ENCODE peak calls at places on chromosome 1, in nine cellular contexts. P, G, O, W, K, X, U, J and F are unnamed samples.
A peak's percentile ranks its signal among the peaks of the same experiment; 100 is the strongest.

GRCh38 chr1:78142731-78143130 is 97.0 kb downstream of the GIPC2 start:
- DNase-seq in P (no peak), G (no peak), O (no peak), W (no peak), K (no peak), X (no peak), U (no peak), J (no peak), F (no peak)

GRCh38 chr1:209855623-209856022 is 27.9 kb downstream of the UTP25 start:
- DNase-seq in P (no peak), G (no peak), O (no peak), W (no peak), K (no peak), X (no peak), U (no peak), J (no peak), F (no peak)

GRCh38 chr1:58837886-58838285 is 54.0 kb upstream of the JUN start:
- DNase-seq in P (no peak), G (no peak), O (no peak), W (no peak), K (no peak), X (no peak), U (no peak), J (no peak), F (no peak)

GRCh38 chr1:212597495-212597894 is 11.1 kb upstream of the ATF3 start:
- DNase-seq in P (no peak), G (no peak), O (no peak), W (no peak), K (peak; percentile 18), X (no peak), U (no peak), J (peak; percentile 44), F (peak; percentile 81)

GRCh38 chr1:62687421-62687902 is 724 bp downstream of the DOCK7 start:
- DNase-seq in P (no peak), G (peak; percentile 44), O (peak; percentile 50), W (peak; percentile 44), K (peak; percentile 34), X (peak; percentile 30), U (peak; percentile 58), J (peak; percentile 49), F (peak; percentile 58)

GRCh38 chr1:119688810-119689209 is 22.9 kb upstream of the PHGDH start:
- DNase-seq in P (no peak), G (no peak), O (no peak), W (no peak), K (no peak), X (no peak), U (no peak), J (no peak), F (no peak)

GRCh38 chr1:226406401-226406881 is 1.5 kb downstream of the PARP1 start:
- DNase-seq in P (no peak), G (peak; percentile 16), O (peak; percentile 71), W (peak; percentile 1), K (peak; percentile 80), X (no peak), U (no peak), J (peak; percentile 21), F (peak; percentile 16)

GRCh38 chr1:32568929-32569328 is 29.7 kb downstream of the ZBTB8A start:
- DNase-seq in P (no peak), G (no peak), O (no peak), W (no peak), K (no peak), X (no peak), U (no peak), J (no peak), F (no peak)

GRCh38 chr1:226659136-226659535 is 79.9 kb downstream of the ITPKB start:
- DNase-seq in P (no peak), G (no peak), O (no peak), W (no peak), K (no peak), X (no peak), U (no peak), J (no peak), F (no peak)

GRCh38 chr1:195745170-195746009 is 862.9 kb downstream of the KCNT2 start:
- DNase-seq in P (no peak), G (no peak), O (no peak), W (no peak), K (peak; percentile 55), X (no peak), U (no peak), J (peak; percentile 21), F (no peak)

GRCh38 chr1:243345205-243345604 is 89.4 kb downstream of the SDCCAG8 start:
- DNase-seq in P (no peak), G (no peak), O (peak; percentile 9), W (peak; percentile 18), K (no peak), X (no peak), U (no peak), J (peak; percentile 28), F (peak; percentile 19)

DNA sequence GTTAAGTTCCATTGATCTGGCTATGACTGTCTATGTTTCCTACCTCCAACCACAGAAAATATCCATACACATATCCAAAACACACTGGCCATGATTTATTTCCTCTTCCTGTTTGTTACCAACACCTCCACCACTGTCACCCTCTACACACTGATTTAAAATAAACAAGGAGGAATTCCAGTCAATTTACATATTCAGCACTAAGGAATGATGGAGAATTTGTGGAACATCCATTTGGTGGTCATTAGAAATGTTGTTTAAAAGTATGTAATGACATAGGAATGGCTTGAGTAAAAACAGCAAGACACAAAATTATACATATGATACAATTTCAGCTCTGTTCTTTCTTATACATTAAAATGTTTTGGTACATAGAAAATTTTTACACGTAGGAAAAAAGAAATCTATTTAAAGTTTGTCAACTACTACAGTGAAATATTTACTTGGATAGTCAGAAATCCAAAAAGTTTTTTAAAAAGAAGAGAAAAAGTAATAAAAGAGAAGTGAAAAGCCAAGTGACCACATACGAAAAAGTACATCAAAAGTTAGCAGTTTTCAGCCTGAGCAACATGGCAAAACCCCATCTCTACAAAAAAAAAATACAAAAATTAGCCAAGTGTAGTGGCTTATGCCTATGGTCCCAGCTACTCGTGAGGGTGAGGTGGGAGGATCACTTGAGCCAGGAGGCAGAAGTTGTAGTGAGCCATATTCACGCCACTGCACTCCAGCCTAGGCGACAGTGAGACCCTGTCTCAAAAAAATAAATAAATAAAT is 5.4 kb upstream of the MR1 start:
- DNase-seq in P (no peak), G (no peak), O (no peak), W (peak; percentile 8), K (no peak), X (no peak), U (no peak), J (peak; percentile 46), F (no peak)
- H3K4me3 ChIP-seq in P (no peak overlapping the region), G (no peak overlapping the region), O (no peak overlapping the region), W (no peak overlapping the region), K (no peak overlapping the region), X (no peak overlapping the region), U (no peak overlapping the region), J (no peak overlapping the region), F (no peak overlapping the region)

DNA sequence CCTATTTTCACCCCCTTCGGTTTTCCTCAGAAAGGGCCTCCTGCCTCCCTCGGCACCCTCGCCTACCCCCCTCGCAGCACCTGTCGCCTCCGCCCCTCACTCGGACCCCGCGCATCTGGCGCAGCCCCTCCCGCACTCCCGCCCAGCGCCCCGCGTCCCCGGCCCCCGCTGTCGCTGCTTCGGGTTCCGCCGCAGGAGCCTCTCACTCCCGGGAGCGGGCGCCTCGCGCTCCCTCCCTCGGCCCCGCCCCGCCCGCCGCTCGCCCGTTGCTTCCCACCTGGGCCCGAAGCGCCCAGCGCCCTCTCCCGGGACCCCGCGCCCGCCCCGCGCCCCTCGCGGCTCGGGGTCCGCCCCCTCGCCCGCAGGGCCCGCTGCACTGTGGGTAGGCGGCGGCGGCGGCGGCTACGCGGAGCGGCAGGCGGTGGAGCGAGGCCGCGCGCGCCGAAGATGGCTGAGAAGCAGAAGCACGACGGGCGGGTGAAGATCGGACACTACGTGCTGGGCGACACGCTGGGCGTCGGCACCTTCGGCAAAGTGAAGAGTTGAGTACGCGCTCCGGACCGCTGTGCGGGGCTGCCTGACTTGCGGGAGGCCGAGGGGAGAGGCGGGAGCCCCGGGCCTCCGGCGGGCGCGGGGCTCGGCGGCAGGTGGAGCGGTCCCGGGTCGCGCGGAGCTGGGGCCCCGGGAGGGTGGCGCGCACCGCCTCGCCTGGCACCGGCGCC is at the start of gene PRKAA2:
- DNase-seq in P (no peak), G (no peak), O (no peak), W (no peak), K (no peak), X (peak; percentile 34), U (peak; percentile 69), J (peak; percentile 14), F (no peak)
- TF ChIP-seq CTCF in P (no peak), G (no peak), O (no peak), W (no peak), K (no peak), X (no peak), U (no peak), J (no peak), F (no peak)

DNA sequence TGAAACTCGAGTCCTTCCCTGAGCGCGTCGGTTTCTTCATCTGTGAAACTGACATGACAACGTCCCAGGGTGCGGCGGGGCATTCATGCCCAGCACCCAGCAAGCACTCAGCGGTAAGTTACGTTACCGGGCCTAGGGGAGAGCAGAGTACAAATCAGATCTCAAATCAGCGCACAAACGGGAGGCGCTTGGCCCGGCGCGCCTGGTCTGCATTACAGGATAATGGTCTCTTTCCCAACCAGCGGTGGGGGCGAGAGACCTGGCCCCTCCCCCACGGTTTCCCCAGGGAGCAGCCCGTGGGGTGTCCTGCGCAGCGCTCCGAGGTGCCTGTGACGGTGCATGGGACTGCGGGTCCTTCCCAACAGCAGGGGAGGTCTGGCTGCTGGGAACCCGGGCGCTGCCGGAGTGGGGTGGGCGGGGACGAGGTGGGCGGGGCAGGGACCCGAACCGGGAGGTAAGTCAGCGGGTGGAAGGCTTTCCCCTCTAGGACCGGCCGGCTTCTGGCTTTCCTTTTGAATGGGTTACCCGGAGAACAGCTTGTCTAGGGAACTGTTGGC is 1.0 kb downstream of the TMEM51 start:
- DNase-seq in P (peak; percentile 26), G (no peak), O (no peak), W (no peak), K (peak; percentile 30), X (no peak), U (peak; percentile 75), J (no peak), F (peak; percentile 43)
- H3K4me3 ChIP-seq in P (peak overlapping the region; percentile 57), G (peak overlapping the region; percentile 64), O (no peak overlapping the region), W (peak overlapping the region; percentile 55), K (peak overlapping the region; percentile 63), X (peak overlapping the region; percentile 91), U (peak overlapping the region; percentile 55), J (peak overlapping the region; percentile 18), F (peak overlapping the region; percentile 68)

GRCh38 chr1:205725514-205725913 is 24.5 kb downstream of the NUCKS1 start:
- DNase-seq in P (no peak), G (no peak), O (no peak), W (no peak), K (no peak), X (no peak), U (no peak), J (no peak), F (no peak)

GRCh38 chr1:205729945-205730610 is 19.9 kb downstream of the NUCKS1 start:
- DNase-seq in P (no peak), G (no peak), O (no peak), W (no peak), K (no peak), X (no peak), U (no peak), J (no peak), F (peak; percentile 47)

DNA sequence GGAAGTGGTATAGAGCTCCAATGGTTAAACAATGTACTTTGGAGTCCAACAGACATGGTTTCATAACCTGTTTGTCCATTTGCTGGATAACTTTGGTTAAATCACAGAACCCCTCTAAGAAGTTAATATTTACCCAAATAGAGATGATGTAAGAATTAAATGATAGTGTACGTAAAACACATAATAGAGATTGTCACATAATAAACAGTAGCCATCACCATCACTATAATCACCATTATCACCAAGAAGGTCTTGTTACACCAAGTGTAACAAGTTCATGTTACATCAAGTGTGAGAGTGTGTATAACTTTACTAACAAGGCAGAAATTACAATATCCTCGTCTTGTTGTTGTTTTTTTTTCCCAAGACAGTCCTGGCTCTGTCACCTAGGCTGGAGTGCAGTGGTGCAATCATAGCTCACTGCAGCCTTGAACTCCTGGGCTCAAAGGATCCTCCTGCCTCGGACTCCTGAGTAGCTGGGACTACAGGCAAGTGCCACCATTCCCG is 23.3 kb downstream of the NUCKS1 start:
- DNase-seq in P (no peak), G (no peak), O (no peak), W (no peak), K (no peak), X (no peak), U (no peak), J (no peak), F (no peak)
- TF ChIP-seq CTCF in P (no peak), G (no peak), O (no peak), W (no peak), K (no peak), X (no peak), U (no peak), J (no peak), F (no peak)